ENCODE peak calls at places on chromosome 21, in seven cellular contexts. S is osteocyte, K is HFF-Myc, H is heart right ventricle, D is cardiac muscle cell, C is fibroblast of the aortic adventitia, J is mesothelial cell of epicardium. T is an unnamed sample.

GRCh38 chr21:38272215-38272614 is 15.4 kb downstream of the KCNJ15 start:
- DNase-seq in C (no peak), S (no peak), K (no peak), D (no peak), J (no peak), H (no peak), T (no peak)

GRCh38 chr21:42048870-42049577 is 22.1 kb upstream of the UMODL1 start:
- DNase-seq in C (no peak), K (no peak), H (no peak), S (no peak), J (no peak), D (no peak), T (no peak)

GRCh38 chr21:39610705-39611104 is 2.0 kb upstream of the B3GALT5 start:
- DNase-seq in H (no peak), K (no peak), J (no peak), D (no peak), S (no peak), C (no peak), T (no peak)

GRCh38 chr21:28669978-28670377 is 322.7 kb downstream of the LTN1 start:
- DNase-seq in C (no peak), S (no peak), H (no peak), K (no peak), D (no peak), J (no peak), T (no peak)

GRCh38 chr21:36145259-36145658 is 10.4 kb downstream of the CBR3 start:
- DNase-seq in H (no peak), J (no peak), D (no peak), K (no peak), S (no peak), C (no peak), T (no peak)

GRCh38 chr21:35521293-35521692 is 472.2 kb upstream of the RUNX1 start:
- DNase-seq in H (no peak), C (no peak), S (no peak), J (no peak), K (no peak), D (no peak), T (no peak)

GRCh38 chr21:35840197-35840799 is 220.0 kb downstream of the SETD4 start:
- DNase-seq in D (peak), C (peak), H (peak), J (no peak), S (no peak), K (peak), T (peak)

GRCh38 chr21:22020221-22020620 is 1022.0 kb downstream of the NCAM2 start:
- DNase-seq in H (no peak), J (no peak), S (no peak), K (no peak), D (no peak), C (no peak), T (no peak)

GRCh38 chr21:42846221-42846620 is 33.1 kb downstream of the WDR4 start:
- DNase-seq in S (no peak), H (no peak), J (no peak), K (no peak), D (no peak), C (no peak), T (no peak)

GRCh38 chr21:30340714-30341573 is 3.5 kb upstream of the KRTAP27-1 start:
- DNase-seq in K (no peak), H (peak), J (no peak), D (peak), S (no peak), C (peak), T (peak)

GRCh38 chr21:21688877-21689276 is 690.7 kb downstream of the NCAM2 start:
- DNase-seq in H (peak), S (no peak), K (no peak), D (peak), C (peak), J (no peak), T (no peak)

GRCh38 chr21:22342855-22343254 is 1344.6 kb downstream of the NCAM2 start:
- DNase-seq in S (no peak), H (no peak), D (no peak), C (no peak), J (no peak), K (no peak), T (no peak)

GRCh38 chr21:25412090-25412489 is 195.2 kb downstream of the MRPL39 start:
- DNase-seq in H (no peak), S (no peak), D (no peak), C (no peak), J (no peak), K (no peak), T (no peak)

GRCh38 chr21:42125571-42126544 is 54.7 kb downstream of the UMODL1 start:
- DNase-seq in C (peak), S (no peak), K (no peak), H (no peak), J (no peak), D (no peak), T (no peak)

GRCh38 chr21:24658926-24659325 is 948.4 kb downstream of the MRPL39 start:
- DNase-seq in C (no peak), D (no peak), H (no peak), J (no peak), K (no peak), S (no peak), T (no peak)

GRCh38 chr21:26834181-26834945 is 10.8 kb downstream of the ADAMTS1 start:
- DNase-seq in J (no peak), K (no peak), S (no peak), H (no peak), D (no peak), C (peak), T (no peak)
- TF ChIP-seq CTCF in J (peak), K (no peak), S (peak), H (peak), D (peak), C (peak), T (peak)

DNA sequence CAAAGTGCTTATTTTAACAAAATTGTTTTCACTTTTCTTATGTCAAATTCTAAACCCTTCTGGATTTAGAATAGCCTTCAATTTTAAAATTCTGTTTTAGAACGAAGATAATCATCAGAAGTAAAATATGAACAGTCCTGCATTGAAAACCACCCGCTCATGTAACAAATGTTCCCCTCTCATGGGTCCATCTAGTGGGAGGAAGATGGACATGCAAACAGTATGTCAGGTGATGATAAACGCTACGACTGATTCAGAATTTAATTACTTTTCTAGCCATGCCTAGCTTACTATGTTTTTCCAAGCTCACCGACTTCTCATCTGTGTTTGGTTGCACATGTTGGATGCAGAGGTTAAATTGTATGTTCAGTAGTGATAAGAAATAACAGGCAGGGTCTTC is 23.5 kb downstream of the SOD1 start:
- DNase-seq in S (no peak), H (no peak), K (no peak), C (no peak), D (no peak), J (no peak), T (no peak)
- TF ChIP-seq CTCF in S (no peak), H (no peak), K (no peak), C (no peak), D (peak), J (no peak), T (peak)

GRCh38 chr21:33865996-33866575 is 49.5 kb downstream of the ATP5PO start:
- DNase-seq in D (no peak), S (no peak), K (no peak), J (no peak), H (no peak), C (no peak), T (no peak)

GRCh38 chr21:33864150-33864549 is 51.5 kb downstream of the ATP5PO start:
- DNase-seq in C (no peak), S (no peak), D (no peak), H (no peak), K (no peak), J (no peak), T (no peak)

GRCh38 chr21:33866851-33867250 is 48.8 kb downstream of the ATP5PO start:
- DNase-seq in D (no peak), H (no peak), S (no peak), J (no peak), C (peak), K (peak), T (no peak)

GRCh38 chr21:33861125-33861524 is 54.5 kb downstream of the ATP5PO start:
- DNase-seq in J (no peak), H (no peak), K (no peak), D (no peak), C (no peak), S (no peak), T (no peak)

DNA sequence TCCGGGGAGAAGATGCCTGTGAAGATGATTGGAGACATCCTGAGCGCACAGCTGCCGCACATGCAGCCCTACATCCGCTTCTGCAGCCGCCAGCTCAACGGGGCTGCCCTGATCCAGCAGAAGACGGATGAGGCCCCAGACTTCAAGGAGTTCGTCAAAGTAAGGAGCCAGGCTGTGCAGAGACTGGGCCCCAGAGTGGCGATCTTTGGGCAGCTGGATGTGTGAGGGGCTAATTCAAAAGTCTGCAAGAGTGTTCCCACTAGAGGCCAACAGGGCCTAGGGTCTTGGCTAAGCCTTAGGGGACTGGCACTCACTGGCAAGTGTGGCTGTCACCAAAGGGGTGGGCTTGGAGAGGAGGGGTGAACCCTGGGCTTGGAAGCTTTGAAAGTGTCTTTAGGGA is 50.4 kb downstream of the ATP5PO start:
- DNase-seq in S (no peak), C (no peak), D (no peak), K (no peak), H (no peak), J (no peak), T (no peak)
- TF ChIP-seq CTCF in S (no peak), C (no peak), D (no peak), K (no peak), H (no peak), J (no peak), T (no peak)

GRCh38 chr21:37219766-37220432 is 47.2 kb downstream of the VPS26C start:
- DNase-seq in K (no peak), S (no peak), H (no peak), C (peak), D (no peak), J (no peak), T (no peak)

GRCh38 chr21:37223804-37224345 is 43.3 kb downstream of the VPS26C start:
- DNase-seq in S (peak), J (no peak), C (no peak), K (no peak), D (no peak), H (no peak), T (no peak)

GRCh38 chr21:37224861-37225260 is 42.3 kb downstream of the VPS26C start:
- DNase-seq in H (no peak), C (no peak), J (no peak), K (no peak), S (peak), D (no peak), T (no peak)

GRCh38 chr21:37220981-37221664 is 46.0 kb downstream of the VPS26C start:
- DNase-seq in K (peak), H (peak), D (peak), J (peak), S (peak), C (peak), T (peak)

GRCh38 chr21:37220433-37220980 is 46.6 kb downstream of the VPS26C start:
- DNase-seq in S (no peak), D (peak), K (no peak), H (no peak), C (peak), J (no peak), T (no peak)
- TF ChIP-seq CTCF in S (no peak), D (no peak), K (no peak), H (no peak), C (peak), J (no peak), T (no peak)

GRCh38 chr21:43939443-43940328 is 72.4 kb upstream of the TRAPPC10 start:
- DNase-seq in J (no peak), D (no peak), K (no peak), C (no peak), S (no peak), H (no peak), T (no peak)
- TF ChIP-seq CTCF in J (no peak), D (no peak), K (no peak), C (no peak), S (peak), H (no peak), T (peak)

GRCh38 chr21:16156841-16157240 is 427.1 kb downstream of the USP25 start:
- DNase-seq in J (no peak), C (no peak), H (no peak), D (no peak), K (no peak), S (no peak), T (no peak)
- TF ChIP-seq CTCF in J (no peak), C (no peak), H (no peak), D (no peak), K (no peak), S (no peak), T (no peak)

DNA sequence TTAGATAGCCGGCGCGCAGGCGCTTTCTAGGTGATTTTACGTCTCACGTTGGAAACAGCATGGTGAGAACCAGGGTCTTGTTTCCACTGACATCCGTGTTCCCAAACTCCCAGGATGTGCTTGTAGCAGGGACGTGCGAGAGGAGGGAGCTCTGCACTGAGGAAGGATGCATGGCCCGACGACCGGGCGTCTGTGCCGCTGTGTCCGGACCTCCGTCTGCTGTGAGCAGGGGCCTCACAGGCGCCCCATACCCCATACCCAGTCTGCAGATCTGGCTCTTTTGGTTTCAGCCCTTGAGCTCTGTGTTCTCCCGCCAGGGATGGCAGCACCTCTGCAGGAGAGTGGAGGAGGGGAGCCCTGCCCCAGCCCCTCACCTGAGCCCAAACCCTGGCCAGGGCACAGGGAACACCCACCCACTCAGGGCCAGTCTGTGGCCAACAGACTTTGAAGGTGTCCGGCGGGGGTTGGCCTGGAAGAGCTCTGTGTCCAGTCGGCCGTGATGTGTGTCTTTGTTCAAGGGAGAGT is 67.2 kb upstream of the COL6A1 start:
- DNase-seq in K (no peak), S (no peak), H (no peak), D (no peak), J (no peak), C (no peak), T (no peak)
- TF ChIP-seq CTCF in K (no peak), S (no peak), H (no peak), D (no peak), J (no peak), C (no peak), T (no peak)

DNA sequence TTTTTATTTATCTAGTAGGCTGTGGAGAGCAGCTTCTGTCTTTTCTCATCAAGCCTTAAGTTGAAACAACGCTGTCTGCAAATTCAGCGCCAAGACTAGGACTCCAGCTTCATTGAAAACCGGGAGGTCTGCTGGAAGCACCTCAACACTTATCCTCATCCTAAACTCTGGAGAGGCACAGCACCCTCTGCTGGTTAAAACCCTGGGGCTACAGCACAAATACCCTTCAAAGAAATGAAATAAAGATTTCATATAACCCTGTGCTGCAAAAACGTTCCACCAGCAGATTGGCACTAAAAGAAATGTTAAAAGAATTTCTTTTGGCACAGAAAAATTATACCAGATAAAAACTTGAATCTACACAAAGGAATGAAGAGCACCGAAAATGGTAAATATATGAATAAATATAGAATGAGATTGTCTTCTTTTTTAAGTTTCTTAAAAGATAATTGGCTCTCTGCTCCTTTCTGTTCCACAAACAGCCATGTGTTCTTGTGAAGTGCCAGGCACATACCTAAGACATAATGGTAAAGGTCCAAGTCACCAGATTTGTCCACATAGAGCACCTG is 227.7 kb upstream of the SAMSN1 start:
- DNase-seq in K (no peak), S (no peak), H (peak), C (peak), J (no peak), D (peak), T (peak)
- TF ChIP-seq CTCF in K (peak), S (no peak), H (peak), C (peak), J (peak), D (peak), T (peak)